ENCODE peak calls at places on chromosomes 2 and 18, in eight cellular contexts. E is psoas muscle; Y is RWPE1; I is KG1; C is IMR-90; W is putamen; H is effector memory CD4-positive, alpha-beta T cell; A is Calu3. Q is an unnamed sample.

GRCh38 chr2:219628986-219629901 is 1.8 kb downstream of the SLC4A3 start:
- DNase-seq in Y (no peak), I (no peak), A (no peak), E (peak; percentile 44), W (no peak), H (no peak), C (no peak), Q (no peak)

GRCh38 chr18:63697261-63697660 is 5.5 kb upstream of the SERPINB11 start:
- DNase-seq in E (no peak), Y (no peak), I (no peak), C (peak; percentile 3), A (no peak), W (no peak), H (no peak), Q (no peak)

GRCh38 chr18:35334183-35334582 is 10.0 kb downstream of the ZNF24 start:
- DNase-seq in A (no peak), C (no peak), H (no peak), E (no peak), W (no peak), Y (no peak), I (no peak), Q (no peak)

GRCh38 chr2:136098441-136098840 is 19.5 kb downstream of the CXCR4 start:
- DNase-seq in W (no peak), C (no peak), H (no peak), Y (no peak), E (no peak), A (no peak), I (no peak), Q (no peak)

GRCh38 chr2:42105330-42106256 is 57.8 kb downstream of the PKDCC start:
- DNase-seq in E (peak; percentile 66), C (no peak), H (peak; percentile 62), I (no peak), A (no peak), W (no peak), Y (no peak), Q (no peak)

GRCh38 chr2:167534443-167534842 is 646.2 kb downstream of the XIRP2 start:
- DNase-seq in Y (no peak), C (peak; percentile 25), W (no peak), E (no peak), A (no peak), I (no peak), H (no peak), Q (no peak)

GRCh38 chr2:238684362-238685326 is 163.2 kb upstream of the TWIST2 start:
- DNase-seq in A (peak; percentile 72), H (no peak), C (peak; percentile 99), Y (peak; percentile 98), I (no peak), W (no peak), E (peak; percentile 76), Q (no peak)

GRCh38 chr2:26165403-26165802 is 7.5 kb upstream of the GAREM2 start:
- DNase-seq in E (no peak), Y (no peak), H (no peak), W (no peak), C (no peak), A (no peak), I (no peak), Q (no peak)

GRCh38 chr2:45134014-45134413 is 124.8 kb upstream of the SIX2 start:
- DNase-seq in Y (no peak), E (no peak), A (no peak), W (no peak), C (no peak), H (no peak), I (no peak), Q (no peak)

GRCh38 chr2:215489288-215489848 is 53.5 kb upstream of the FN1 start:
- DNase-seq in H (no peak), A (no peak), Y (no peak), E (no peak), I (no peak), C (no peak), W (no peak), Q (no peak)

GRCh38 chr2:168545439-168546082 is 89.5 kb downstream of the CERS6 start:
- DNase-seq in C (peak; percentile 88), W (no peak), E (no peak), A (peak; percentile 62), Y (peak; percentile 92), H (no peak), I (no peak), Q (no peak)

GRCh38 chr2:205566556-205567061 is 115.7 kb upstream of the NRP2 start:
- DNase-seq in E (no peak), I (no peak), W (no peak), Y (no peak), H (no peak), A (no peak), C (peak; percentile 28), Q (no peak)

GRCh38 chr18:68040198-68040597 is 523.7 kb upstream of the DSEL start:
- DNase-seq in Y (no peak), A (no peak), H (no peak), I (no peak), E (no peak), W (no peak), C (no peak), Q (no peak)

GRCh38 chr18:22604986-22605421 is 187.3 kb upstream of the CTAGE1 start:
- DNase-seq in W (no peak), E (no peak), C (no peak), A (no peak), Y (no peak), I (no peak), H (no peak), Q (no peak)

GRCh38 chr2:205768341-205768740 is 86.0 kb downstream of the NRP2 start:
- DNase-seq in E (no peak), C (peak; percentile 15), A (no peak), W (no peak), Y (no peak), I (no peak), H (no peak), Q (no peak)

GRCh38 chr2:127176371-127177311 is 43.5 kb downstream of the CYP27C1 start:
- DNase-seq in W (peak; percentile 50), Y (no peak), E (peak; percentile 81), C (peak; percentile 32), A (no peak), H (no peak), I (no peak), Q (peak; percentile 69)

GRCh38 chr2:218394298-218395089 is 5.2 kb upstream of the CTDSP1 start:
- DNase-seq in H (no peak), E (peak; percentile 63), I (no peak), A (no peak), C (no peak), W (no peak), Y (no peak), Q (no peak)

GRCh38 chr2:131031431-131031841 is 61.8 kb downstream of the FAM168B start:
- DNase-seq in Y (no peak), A (no peak), C (no peak), I (no peak), W (no peak), H (no peak), E (no peak), Q (no peak)

Q was measured in head of caudate nucleus.